ENCODE peak calls at places on chromosomes 16 and 17, in ten cellular contexts. H, W, J, P, F, K, L, N, O and R are unnamed samples.

GRCh38 chr16:1981972-1982574 is 804 bp upstream of the NOXO1 start:
- DNase-seq in H (no peak), W (no peak), J (no peak), P (peak), F (no peak), K (peak), L (no peak), N (no peak), O (peak), R (no peak)

GRCh38 chr17:78040561-78041400 is 82.3 kb downstream of the TNRC6C start:
- DNase-seq in H (peak), W (peak), J (peak), P (peak), F (no peak), K (peak), L (peak), N (peak), O (peak), R (peak)

GRCh38 chr17:78117027-78117981 is 11.3 kb downstream of the TMC6 start:
- DNase-seq in H (peak), W (peak), J (peak), P (no peak), F (no peak), K (peak), L (peak), N (no peak), O (no peak), R (peak)

GRCh38 chr17:38877130-38877851 is 7.4 kb downstream of the LASP1 start:
- DNase-seq in H (peak), W (no peak), J (peak), P (no peak), F (no peak), K (no peak), L (peak), N (no peak), O (no peak), R (no peak)

GRCh38 chr16:84879569-84880487 is 60.0 kb downstream of the CRISPLD2 start:
- DNase-seq in H (no peak), W (no peak), J (no peak), P (no peak), F (no peak), K (peak), L (peak), N (no peak), O (no peak), R (no peak)

GRCh38 chr17:77319211-77320031 is 178.7 kb downstream of the SEC14L1 start:
- DNase-seq in H (peak), W (peak), J (no peak), P (peak), F (no peak), K (peak), L (peak), N (peak), O (peak), R (peak)

GRCh38 chr17:82231562-82232321 is 2.9 kb downstream of the SLC16A3 start:
- DNase-seq in H (peak), W (peak), J (no peak), P (peak), F (no peak), K (no peak), L (peak), N (no peak), O (no peak), R (peak)

GRCh38 chr17:40791808-40792436 is 7.8 kb downstream of the KRT28 start:
- DNase-seq in H (no peak), W (peak), J (no peak), P (no peak), F (no peak), K (peak), L (no peak), N (peak), O (no peak), R (peak)